ENCODE peak calls at places on chromosomes 2 and 18, in ten cellular contexts. S is endothelial cell, X is spleen, C is neural crest cell, M is fibroblast of pulmonary artery, A is esophagus squamous epithelium, F is upper lobe of right lung, V is bronchial epithelial cell, Q is lower leg skin, L is psoas muscle. J is an unnamed sample.

GRCh38 chr18:44686156-44686555 is 5.5 kb downstream of the SETBP1 start:
- DNase-seq in S (no peak), X (no peak), C (no peak), M (no peak), A (no peak), F (no peak), V (no peak), Q (no peak), L (no peak), J (no peak)

GRCh38 chr18:45666520-45666919 is 51.2 kb downstream of the SLC14A2 start:
- DNase-seq in S (no peak), X (no peak), C (no peak), M (no peak), A (no peak), F (no peak), V (no peak), Q (no peak), L (no peak), J (no peak)

GRCh38 chr2:224075588-224075987 is 36.5 kb upstream of the SERPINE2 start:
- DNase-seq in S (no peak), X (no peak), C (no peak), M (no peak), A (no peak), F (no peak), V (no peak), Q (no peak), L (no peak), J (no peak)

GRCh38 chr2:40034198-40034597 is 255.1 kb upstream of the THUMPD2 start:
- DNase-seq in S (no peak), X (no peak), C (no peak), M (peak), A (no peak), F (no peak), V (peak), Q (no peak), L (no peak), J (peak)

GRCh38 chr2:240163844-240164574 is 23.6 kb upstream of the OTOS start:
- DNase-seq in S (no peak), X (no peak), C (no peak), M (no peak), A (no peak), F (no peak), V (no peak), Q (no peak), L (no peak), J (no peak)

GRCh38 chr18:3345452-3345851 is 83.5 kb downstream of the MYL12B start:
- DNase-seq in S (no peak), X (no peak), C (no peak), M (peak), A (no peak), F (no peak), V (peak), Q (no peak), L (no peak), J (peak)

GRCh38 chr2:241870081-241870541 is 582 bp downstream of the RTP5 start:
- DNase-seq in S (no peak), X (no peak), C (no peak), M (no peak), A (no peak), F (no peak), V (no peak), Q (no peak), L (peak), J (no peak)

GRCh38 chr2:118893100-118893499 is 45.7 kb upstream of the EN1 start:
- DNase-seq in S (no peak), X (no peak), C (no peak), M (no peak), A (no peak), F (no peak), V (no peak), Q (no peak), L (no peak), J (no peak)

GRCh38 chr2:202780514-202781021 is 91.0 kb downstream of the ICA1L start:
- DNase-seq in S (no peak), X (no peak), C (no peak), M (peak), A (no peak), F (no peak), V (peak), Q (no peak), L (no peak), J (peak)

GRCh38 chr2:29627366-29627765 is 294.0 kb downstream of the ALK start:
- DNase-seq in S (no peak), X (no peak), C (no peak), M (peak), A (no peak), F (no peak), V (peak), Q (no peak), L (no peak), J (peak)

GRCh38 chr18:77271720-77272481 is 22.3 kb downstream of the GALR1 start:
- DNase-seq in S (no peak), X (no peak), C (no peak), M (peak), A (no peak), F (no peak), V (peak), Q (no peak), L (no peak), J (no peak)

GRCh38 chr2:188884051-188884450 is 90.1 kb upstream of the COL3A1 start:
- DNase-seq in S (no peak), X (no peak), C (no peak), M (peak), A (no peak), F (no peak), V (no peak), Q (no peak), L (no peak), J (peak)

GRCh38 chr2:151543898-151544297 is 134.2 kb downstream of the RIF1 start:
- DNase-seq in S (no peak), X (no peak), C (no peak), M (no peak), A (no peak), F (no peak), V (no peak), Q (no peak), L (no peak), J (no peak)

GRCh38 chr2:53568463-53568862 is 199.1 kb upstream of the CHAC2 start:
- DNase-seq in S (no peak), X (no peak), C (no peak), M (no peak), A (no peak), F (no peak), V (peak), Q (no peak), L (no peak), J (peak)

GRCh38 chr2:37523861-37524362 is 147.5 kb downstream of the CDC42EP3 start:
- DNase-seq in S (no peak), X (no peak), C (no peak), M (peak), A (no peak), F (no peak), V (peak), Q (no peak), L (no peak), J (peak)

GRCh38 chr2:207734636-207735512 is 23.4 kb downstream of the CCNYL1 start:
- DNase-seq in S (no peak), X (no peak), C (no peak), M (no peak), A (no peak), F (no peak), V (no peak), Q (no peak), L (no peak), J (no peak)
- TF ChIP-seq CTCF in S (no peak), X (no peak), C (no peak), M (no peak), A (no peak), F (no peak), V (no peak), Q (no peak), L (no peak), J (no peak)

GRCh38 chr2:26407517-26407916 is 5.8 kb downstream of the DRC1 start:
- DNase-seq in S (no peak), X (no peak), C (no peak), M (no peak), A (no peak), F (no peak), V (no peak), Q (no peak), L (no peak), J (no peak)

GRCh38 chr2:26400723-26401122 is 997 bp upstream of the DRC1 start:
- DNase-seq in S (no peak), X (no peak), C (no peak), M (no peak), A (no peak), F (no peak), V (peak), Q (no peak), L (no peak), J (peak)

GRCh38 chr2:26396734-26397298 is 4.9 kb upstream of the DRC1 start:
- DNase-seq in S (no peak), X (no peak), C (no peak), M (no peak), A (no peak), F (no peak), V (no peak), Q (no peak), L (no peak), J (no peak)

GRCh38 chr2:26399781-26400376 is 1.8 kb upstream of the DRC1 start:
- DNase-seq in S (no peak), X (no peak), C (no peak), M (no peak), A (no peak), F (no peak), V (no peak), Q (no peak), L (no peak), J (no peak)

DNA sequence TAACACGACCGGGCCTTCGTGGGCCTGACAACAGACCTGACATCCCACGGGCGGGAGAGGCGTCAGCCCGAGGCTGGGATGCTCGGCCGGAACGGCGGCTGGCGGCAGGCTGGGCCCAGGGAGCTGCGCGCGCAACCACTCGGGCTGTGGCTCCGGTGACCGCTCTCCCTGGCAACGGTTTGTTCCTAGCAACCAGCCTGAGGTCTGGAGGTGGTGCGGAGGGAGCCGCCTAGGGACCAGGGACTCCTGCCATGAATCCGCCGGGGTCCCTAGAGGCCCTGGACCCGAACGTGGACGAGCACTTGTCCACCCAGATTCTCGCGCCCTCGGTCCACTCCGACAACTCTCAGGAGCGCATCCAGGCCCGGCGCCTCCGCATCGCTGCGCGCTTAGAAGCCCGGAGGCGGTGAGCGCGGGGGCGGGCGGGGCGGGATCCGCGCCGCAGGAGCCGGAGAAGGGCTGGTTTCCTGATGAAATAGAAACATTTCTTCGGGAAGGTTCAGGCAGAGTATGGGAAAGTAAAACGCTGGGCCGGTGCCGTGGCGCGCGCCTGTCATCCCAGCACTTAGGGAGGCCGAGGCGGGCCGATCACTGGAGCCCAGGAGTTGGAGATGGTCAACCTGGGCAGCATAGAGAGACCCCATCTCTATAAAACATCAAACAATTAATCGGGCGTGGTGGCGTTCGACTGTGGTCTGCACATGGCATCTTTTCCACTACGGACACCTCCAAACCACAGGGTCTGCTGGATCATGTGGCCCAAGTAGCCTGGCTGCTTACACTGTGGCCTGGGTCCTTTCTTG is at the start of gene DRC1:
- DNase-seq in S (peak), X (peak), C (peak), M (peak), A (no peak), F (peak), V (peak), Q (no peak), L (peak), J (no peak)
- TF ChIP-seq CTCF in S (no peak), X (no peak), C (no peak), M (no peak), A (no peak), F (no peak), V (no peak), Q (no peak), L (no peak), J (no peak)

DNA sequence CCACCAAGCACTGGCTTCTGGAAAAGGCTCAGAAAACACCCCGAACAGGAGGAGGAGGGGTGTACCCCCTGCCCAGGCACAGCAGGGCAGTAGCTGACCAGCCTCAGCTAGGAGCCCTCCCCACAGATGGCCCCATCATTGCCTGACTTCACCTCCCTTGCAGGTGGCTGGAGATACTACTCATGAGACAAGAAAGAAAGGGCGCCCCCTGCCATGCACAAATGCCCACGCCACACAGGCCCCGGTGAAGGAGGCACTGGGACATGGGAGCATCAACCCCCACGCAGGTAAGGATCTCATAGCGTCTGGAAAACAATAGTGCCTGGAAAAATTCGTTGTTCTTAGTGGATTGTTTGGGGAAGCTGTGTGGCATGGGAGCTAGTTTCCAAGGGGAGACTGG is 240.6 kb downstream of the TFCP2L1 start:
- DNase-seq in S (no peak), X (no peak), C (no peak), M (no peak), A (no peak), F (no peak), V (peak), Q (no peak), L (no peak), J (peak)
- TF ChIP-seq CTCF in S (no peak), X (no peak), C (no peak), M (peak), A (no peak), F (no peak), V (peak), Q (no peak), L (no peak), J (no peak)

DNA sequence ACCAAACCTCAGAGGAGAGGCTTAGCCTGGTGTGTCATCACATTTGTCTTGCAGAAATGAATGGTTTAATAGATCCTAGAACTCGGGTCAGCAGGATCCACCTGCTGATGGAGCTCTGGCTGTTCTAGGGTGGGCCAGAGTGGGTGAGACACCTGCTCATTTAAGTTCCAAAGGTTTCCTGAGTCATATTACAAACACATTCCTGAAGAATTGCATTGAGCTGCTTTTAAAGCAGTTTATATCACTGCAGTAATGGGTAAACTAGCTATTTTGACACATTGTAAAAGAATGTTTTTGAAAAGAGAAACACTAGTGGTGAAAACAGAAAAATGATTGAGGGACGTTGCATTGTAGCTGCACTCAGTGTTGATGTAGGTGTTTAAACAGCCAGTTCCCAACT is 175.3 kb upstream of the TCF4 start:
- DNase-seq in S (no peak), X (no peak), C (no peak), M (no peak), A (no peak), F (no peak), V (peak), Q (no peak), L (no peak), J (no peak)
- TF ChIP-seq CTCF in S (no peak), X (no peak), C (no peak), M (no peak), A (no peak), F (no peak), V (no peak), Q (no peak), L (no peak), J (no peak)

DNA sequence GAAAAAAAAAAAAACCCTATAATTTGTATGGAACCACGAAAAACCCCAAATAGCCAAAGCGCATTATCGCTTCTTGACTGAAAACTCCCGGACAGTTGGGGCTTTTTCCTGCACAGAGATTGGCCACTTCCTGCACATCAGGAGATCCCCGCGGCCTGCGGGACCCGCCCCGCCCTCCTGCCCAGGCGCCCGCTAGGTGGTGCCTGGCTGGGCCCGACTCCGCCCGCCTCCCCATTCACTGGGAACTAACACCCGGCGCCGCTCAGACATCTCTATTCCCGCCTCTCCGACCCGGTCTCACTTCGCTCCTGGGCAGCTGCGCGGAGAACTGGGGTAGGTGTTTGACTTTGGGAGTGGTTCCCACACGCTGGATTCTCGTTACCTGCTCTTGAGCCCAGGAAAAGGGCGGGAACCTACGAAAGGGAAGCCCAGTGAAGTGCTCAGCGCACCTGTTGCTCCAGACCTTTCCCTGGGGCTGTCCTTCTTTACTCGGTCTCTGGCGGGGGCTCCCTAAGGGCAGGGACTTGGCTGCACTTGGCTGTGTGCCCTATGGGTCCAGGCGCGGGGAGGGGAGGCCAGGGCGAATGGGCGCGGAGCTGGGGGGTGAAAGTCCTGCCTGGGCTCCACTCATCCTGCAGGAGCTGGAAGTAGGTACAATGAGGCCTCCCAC is at the start of gene HMSD:
- DNase-seq in S (peak), X (peak), C (peak), M (no peak), A (no peak), F (peak), V (peak), Q (peak), L (peak), J (no peak)
- TF ChIP-seq CTCF in S (no peak), X (no peak), C (peak), M (peak), A (peak), F (peak), V (peak), Q (no peak), L (peak), J (no peak)

DNA sequence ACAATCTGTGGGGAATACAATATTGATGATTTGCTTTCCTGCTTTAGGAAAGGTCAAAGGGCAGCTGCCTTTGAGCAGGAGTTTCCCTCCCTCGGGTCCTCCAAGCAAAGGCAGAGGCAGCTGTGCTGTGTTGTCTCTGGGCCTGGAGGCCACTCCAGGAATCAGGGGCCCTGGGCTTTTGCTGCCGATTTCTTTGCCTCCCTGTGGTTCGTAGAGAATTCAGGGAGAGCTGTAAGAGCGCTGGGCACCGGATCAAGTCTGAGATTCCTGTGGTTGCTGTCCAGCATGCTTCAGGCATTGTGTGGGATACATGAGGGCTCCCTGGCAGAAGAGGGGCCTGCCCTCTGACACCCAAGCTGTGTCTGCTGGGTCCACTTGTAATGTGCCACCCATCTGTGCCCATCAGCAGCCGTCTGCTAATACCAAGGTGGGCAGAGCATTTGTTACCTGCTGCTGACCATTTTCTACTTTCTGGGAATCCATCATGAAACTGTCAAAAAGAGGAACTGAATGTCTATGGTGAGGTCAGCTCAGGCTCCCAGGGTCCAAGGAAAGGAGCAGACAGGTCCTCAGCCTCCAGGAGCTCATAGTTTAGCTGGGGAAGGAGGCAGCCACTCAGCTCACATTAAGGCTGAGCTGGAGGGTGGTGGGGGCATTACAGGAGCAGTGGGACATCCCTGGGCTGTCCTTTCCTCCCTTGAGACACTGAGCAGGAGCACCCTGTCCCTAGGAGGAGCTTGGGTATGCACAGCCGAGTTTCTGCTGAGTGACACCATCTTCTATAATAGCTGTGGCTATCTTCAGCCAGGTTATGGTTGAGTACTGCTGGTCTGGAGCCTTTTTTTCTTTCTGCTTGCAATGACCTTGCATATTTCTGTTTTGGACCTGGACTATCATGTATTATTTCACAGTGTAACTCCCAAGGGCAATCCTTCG is 68.5 kb downstream of the CTIF start:
- DNase-seq in S (no peak), X (peak), C (no peak), M (peak), A (no peak), F (no peak), V (no peak), Q (no peak), L (peak), J (peak)
- TF ChIP-seq CTCF in S (no peak), X (no peak), C (no peak), M (no peak), A (no peak), F (no peak), V (no peak), Q (no peak), L (no peak), J (no peak)

DNA sequence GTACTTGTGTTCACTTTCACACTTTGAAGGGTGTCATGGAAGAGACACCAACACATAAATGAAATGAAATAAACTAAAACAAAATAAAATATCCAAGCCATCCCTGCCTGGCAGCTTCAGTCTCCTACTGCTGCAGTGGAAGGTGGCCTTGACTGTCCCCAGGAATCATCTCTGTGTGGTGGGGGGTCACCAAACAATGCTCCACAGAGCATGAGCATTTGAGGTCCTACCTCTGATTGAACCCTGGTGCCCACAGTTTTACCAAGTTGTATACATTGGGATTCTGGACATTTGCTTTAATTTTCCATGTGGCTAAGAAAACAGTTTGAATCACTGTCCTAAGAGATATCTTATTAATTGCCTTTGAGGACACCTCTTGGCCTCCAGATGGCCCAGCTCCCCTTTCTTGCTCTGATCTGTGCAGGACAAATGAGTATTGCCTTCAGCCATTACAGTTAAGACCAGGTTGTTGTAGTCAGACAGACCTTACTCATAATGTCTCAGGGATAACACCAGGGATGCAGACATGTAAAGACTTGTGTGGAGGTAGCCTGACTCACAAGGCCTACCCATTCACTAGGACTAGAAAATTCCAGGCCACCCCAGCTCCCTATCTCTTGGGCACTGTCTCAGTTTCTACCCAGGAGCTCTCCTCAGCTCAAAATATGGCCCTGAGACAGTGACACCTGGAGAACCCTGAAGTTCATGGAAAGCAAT is 195.0 kb downstream of the MYCN start:
- DNase-seq in S (no peak), X (no peak), C (no peak), M (no peak), A (no peak), F (no peak), V (peak), Q (no peak), L (no peak), J (peak)
- TF ChIP-seq CTCF in S (no peak), X (no peak), C (no peak), M (no peak), A (no peak), F (no peak), V (no peak), Q (no peak), L (no peak), J (no peak)

GRCh38 chr18:5546660-5547059 is 2.9 kb upstream of the EPB41L3 start:
- DNase-seq in S (peak), X (no peak), C (peak), M (peak), A (no peak), F (no peak), V (peak), Q (no peak), L (peak), J (peak)
- TF ChIP-seq CTCF in S (no peak), X (no peak), C (peak), M (peak), A (peak), F (peak), V (no peak), Q (no peak), L (no peak), J (no peak)

J was measured in MCF 10A.